ENCODE peak calls at places on chromosomes 6 and 20, in four cellular contexts. U, D, G and O are unnamed samples.

GRCh38 chr6:161374971-161375873 is 101.4 kb upstream of the AGPAT4 start:
- DNase-seq in U (no peak), G (peak; percentile 48), D (peak; percentile 77), O (no peak)

GRCh38 chr6:33688006-33688405 is 23.5 kb downstream of the UQCC2 start:
- DNase-seq in U (no peak), D (no peak), G (no peak), O (no peak)

GRCh38 chr6:80457044-80457933 is 350.8 kb downstream of the BCKDHB start:
- DNase-seq in G (peak; percentile 44), U (no peak), D (no peak), O (no peak)

GRCh38 chr6:135018057-135018456 is 36.6 kb downstream of the HBS1L start:
- DNase-seq in G (no peak), U (no peak), D (no peak), O (no peak)

GRCh38 chr6:44010411-44011349 is 116.6 kb downstream of the MRPL14 start:
- DNase-seq in G (peak; percentile 58), D (no peak), U (no peak), O (no peak)

GRCh38 chr20:5665417-5665816 is 84.8 kb upstream of the SHLD1 start:
- DNase-seq in D (no peak), G (no peak), U (no peak), O (no peak)

GRCh38 chr20:9081423-9081966 is 12.6 kb downstream of the PLCB4 start:
- DNase-seq in G (no peak), U (no peak), D (no peak), O (no peak)

GRCh38 chr6:73236147-73236750 is 11.0 kb upstream of the KHDC1L start:
- DNase-seq in U (no peak), D (no peak), G (no peak), O (no peak)

GRCh38 chr6:17484201-17484606 is 90.8 kb downstream of the CAP2 start:
- DNase-seq in U (no peak), G (no peak), D (no peak), O (no peak)

GRCh38 chr20:36881888-36882287 is 6.0 kb downstream of the TLDC2 start:
- DNase-seq in U (no peak), D (no peak), G (no peak), O (no peak)

GRCh38 chr6:129115491-129115890 is 232.6 kb downstream of the LAMA2 start:
- DNase-seq in G (no peak), D (no peak), U (no peak), O (no peak)

GRCh38 chr6:5098501-5099270 is 13.5 kb downstream of the PPP1R3G start:
- DNase-seq in D (no peak), U (no peak), G (no peak), O (no peak)

GRCh38 chr6:32187009-32187709 is 2.8 kb downstream of the PBX2 start:
- DNase-seq in D (no peak), U (no peak), G (no peak), O (no peak)

DNA sequence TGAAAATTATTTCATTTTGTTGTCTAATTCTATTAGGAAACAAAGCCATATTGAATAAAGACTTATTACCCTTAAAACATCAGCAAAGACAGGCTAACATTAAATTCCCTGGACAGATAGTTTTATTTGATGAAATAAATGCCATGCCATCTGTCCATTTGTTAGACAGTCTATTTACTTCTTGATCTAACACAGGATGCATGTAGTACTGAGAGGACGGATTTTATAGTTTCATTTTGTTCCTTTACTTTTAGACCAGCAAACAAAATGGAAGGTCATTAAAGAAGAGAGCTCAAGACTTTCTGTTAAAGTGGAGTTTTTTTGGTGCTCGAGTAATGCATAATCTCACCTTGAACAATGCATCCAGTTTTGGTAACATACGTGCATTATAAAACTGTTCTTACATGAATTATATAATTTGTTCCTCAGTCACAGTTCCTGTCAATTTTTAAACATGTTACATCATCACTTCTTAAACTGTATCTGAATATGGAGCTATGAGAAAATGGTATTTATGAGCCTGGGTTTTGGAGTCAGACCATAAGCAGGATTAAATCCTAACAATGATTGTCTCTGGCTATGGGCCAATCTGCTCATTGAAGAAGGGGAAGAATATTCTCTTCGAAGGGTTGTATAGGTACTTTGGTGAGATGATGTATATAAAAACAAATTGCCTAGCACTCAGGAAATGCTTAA is 46.0 kb downstream of the RFX6 start:
- DNase-seq in D (no peak), G (no peak), U (no peak), O (no peak)
- TF ChIP-seq CTCF in D (no peak), G (no peak), U (no peak), O (no peak)

GRCh38 chr20:57347393-57347792 is 3.7 kb upstream of the RAE1 start:
- DNase-seq in G (no peak), U (no peak), D (no peak), O (no peak)

GRCh38 chr20:57350086-57350710 is 857 bp upstream of the RAE1 start:
- DNase-seq in U (no peak), G (no peak), D (no peak), O (no peak)

GRCh38 chr20:57351042-57351783 is at the start of gene RAE1:
- DNase-seq in G (peak; percentile 89), U (peak; percentile 86), D (peak; percentile 80), O (peak; percentile 89)

GRCh38 chr20:57342829-57343228 is 8.2 kb upstream of the RAE1 start:
- DNase-seq in G (no peak), U (no peak), D (no peak), O (no peak)

GRCh38 chr20:57346477-57346876 is 4.6 kb upstream of the RAE1 start:
- DNase-seq in D (peak; percentile 52), U (peak; percentile 57), G (peak; percentile 62), O (no peak)
- TF ChIP-seq CTCF in D (peak; percentile 80), U (peak; percentile 74), G (peak; percentile 83), O (peak; percentile 95)

GRCh38 chr6:20403080-20403765 is 1.5 kb downstream of the E2F3 start:
- DNase-seq in D (peak; percentile 83), G (peak; percentile 91), U (peak; percentile 64), O (peak; percentile 86)
- TF ChIP-seq CTCF in D (no peak), G (peak; percentile 18), U (no peak), O (peak; percentile 15)

DNA sequence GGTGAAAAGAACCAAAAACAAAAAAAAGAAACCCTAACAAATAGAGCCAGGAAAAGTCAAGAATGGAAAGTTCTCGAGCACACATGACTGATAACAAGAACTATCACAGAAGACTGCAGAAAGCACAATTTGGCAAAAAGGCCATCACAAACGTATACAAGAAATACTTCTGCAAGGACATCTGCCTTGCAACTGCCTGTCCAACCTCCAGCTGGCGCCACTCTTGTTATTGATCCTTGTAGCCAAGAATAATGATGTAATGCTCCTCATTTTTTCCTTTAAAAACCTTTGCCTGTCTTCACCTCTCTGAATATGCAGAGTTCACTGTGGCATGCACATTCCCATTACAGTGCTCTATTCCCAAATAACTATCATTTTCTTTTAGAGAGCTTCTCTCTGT is 87.9 kb upstream of the BMP5 start:
- DNase-seq in D (no peak), G (no peak), U (no peak), O (no peak)
- TF ChIP-seq CTCF in D (no peak), G (no peak), U (no peak), O (peak; percentile 43)

GRCh38 chr6:89412071-89413005 is at the start of gene RRAGD:
- DNase-seq in D (peak; percentile 39), G (peak; percentile 68), U (peak; percentile 42), O (peak; percentile 75)
- TF ChIP-seq CTCF in D (no peak), G (no peak), U (no peak), O (no peak)

DNA sequence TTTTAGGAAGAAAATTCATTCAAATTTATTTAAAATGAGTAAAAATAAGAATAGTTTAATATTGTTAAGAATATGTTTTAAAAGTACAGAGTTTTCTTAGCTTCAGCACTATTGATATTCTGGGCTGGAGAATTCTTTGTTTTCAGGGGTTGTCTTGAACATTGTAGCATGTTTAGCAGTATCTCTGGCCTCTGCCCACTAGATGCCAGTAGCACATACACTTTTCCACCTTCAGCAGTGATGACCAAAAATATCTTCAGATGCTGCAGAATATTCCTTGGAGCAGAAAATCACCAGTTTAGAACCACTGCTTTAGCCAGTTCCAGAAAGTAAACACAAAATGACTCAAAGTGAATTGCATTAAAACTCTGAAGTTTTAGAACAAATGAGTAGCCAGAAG is 19.4 kb upstream of the SDHAF4 start:
- DNase-seq in D (no peak), U (no peak), G (no peak), O (no peak)
- TF ChIP-seq CTCF in D (peak; percentile 30), U (no peak), G (peak; percentile 52), O (peak; percentile 68)